ENCODE peak calls at places on chromosomes 13 and 19, in eight cellular contexts. L is stomach, Q is tibial nerve, U is HepG2, Z is suprapubic skin, G is ovary, A is SK-N-SH, K is upper lobe of left lung. N is an unnamed sample. For H3K27me3, the result is how much of the 10 kb centered on the place peaks cover.

GRCh38 chr13:106281426-106281825 is 254.0 kb downstream of the EFNB2 start:
- DNase-seq in U (no peak), G (no peak), K (no peak), Q (no peak), A (no peak), L (no peak), Z (no peak), N (no peak)

GRCh38 chr13:87680298-87680697 is 9.1 kb downstream of the SLITRK5 start:
- DNase-seq in Z (no peak), K (no peak), A (peak), Q (no peak), U (no peak), G (no peak), L (no peak), N (no peak)

GRCh38 chr19:43759515-43759914 is 4.8 kb upstream of the SMG9 start:
- DNase-seq in A (no peak), Z (no peak), U (peak), L (no peak), Q (no peak), K (no peak), G (no peak), N (no peak)

GRCh38 chr19:4816388-4817165 is 14.9 kb downstream of the TICAM1 start:
- DNase-seq in K (no peak), U (no peak), L (no peak), Z (no peak), Q (no peak), A (no peak), G (peak), N (no peak)

GRCh38 chr13:75137911-75138571 is 343.9 kb downstream of the TBC1D4 start:
- DNase-seq in G (no peak), U (no peak), Q (no peak), A (no peak), Z (no peak), L (no peak), K (no peak), N (no peak)

GRCh38 chr13:46962286-46962941 is 65.6 kb upstream of the HTR2A start:
- DNase-seq in Q (no peak), U (no peak), A (no peak), L (no peak), Z (no peak), K (no peak), G (no peak), N (no peak)

GRCh38 chr13:39766464-39767167 is 111.2 kb downstream of the COG6 start:
- DNase-seq in Z (no peak), A (no peak), K (no peak), L (no peak), U (no peak), G (no peak), Q (no peak), N (no peak)

GRCh38 chr13:64278493-64278892 is 2862.8 kb upstream of the PCDH20 start:
- DNase-seq in G (no peak), Q (no peak), A (no peak), U (no peak), L (no peak), K (no peak), Z (no peak), N (no peak)

GRCh38 chr13:27958928-27959539 is 10.1 kb downstream of the CDX2 start:
- DNase-seq in A (no peak), Z (no peak), G (no peak), L (no peak), Q (no peak), K (no peak), U (no peak), N (no peak)

GRCh38 chr13:86870388-86870966 is 800.7 kb upstream of the SLITRK5 start:
- DNase-seq in Z (no peak), K (no peak), U (peak), L (no peak), G (no peak), Q (no peak), A (peak), N (no peak)

GRCh38 chr19:19618384-19619051 is at the start of gene PBX4:
- DNase-seq in K (peak), A (peak), G (peak), L (peak), Q (peak), Z (peak), U (no peak), N (peak)

GRCh38 chr13:110316196-110316595 is 9.1 kb downstream of the COL4A2 start:
- DNase-seq in Q (no peak), K (no peak), G (no peak), U (no peak), L (no peak), Z (no peak), A (no peak), N (no peak)

GRCh38 chr13:42174344-42175162 is 97.4 kb upstream of the AKAP11 start:
- DNase-seq in U (no peak), K (no peak), L (no peak), G (no peak), A (no peak), Z (no peak), Q (no peak), N (no peak)

GRCh38 chr13:99200433-99201167 is at the start of gene UBAC2:
- DNase-seq in K (peak), G (peak), A (peak), U (peak), Z (peak), L (peak), Q (peak), N (peak)

GRCh38 chr19:17669419-17669818 is 18.7 kb downstream of the UNC13A start:
- DNase-seq in G (no peak), Q (no peak), L (no peak), U (no peak), A (no peak), Z (no peak), K (no peak), N (no peak)

GRCh38 chr13:27375686-27376326 is 48.6 kb upstream of the GTF3A start:
- DNase-seq in G (peak), L (peak), U (peak), Q (no peak), Z (no peak), K (peak), A (peak), N (peak)

GRCh38 chr19:17103177-17103576 is 27.6 kb downstream of the MYO9B start:
- DNase-seq in U (peak), Z (no peak), G (no peak), Q (no peak), A (peak), K (no peak), L (peak), N (peak)

GRCh38 chr19:16252459-16253205 is 54.9 kb downstream of the AP1M1 start:
- DNase-seq in K (peak), Z (no peak), G (no peak), U (no peak), L (no peak), Q (no peak), A (peak), N (peak)

GRCh38 chr19:44024900-44025216 is 321 bp upstream of the ZNF222 start:
- DNase-seq in L (no peak), K (no peak), G (no peak), Z (no peak), U (no peak), A (no peak), Q (no peak), N (no peak)

GRCh38 chr13:51262501-51263211 is 40.5 kb downstream of the FAM124A start:
- DNase-seq in K (no peak), L (no peak), U (peak), Q (no peak), Z (no peak), A (no peak), G (no peak), N (no peak)

GRCh38 chr13:98252931-98253470 is 75.9 kb upstream of the RNF113B start:
- DNase-seq in L (no peak), K (no peak), U (peak), G (no peak), Z (no peak), A (no peak), Q (no peak), N (no peak)

GRCh38 chr13:30735025-30735967 is at the start of gene ALOX5AP:
- DNase-seq in U (no peak), Q (no peak), Z (no peak), A (no peak), K (peak), G (no peak), L (peak), N (peak)

GRCh38 chr13:21852043-21852442 is 181.2 kb downstream of the FGF9 start:
- DNase-seq in A (no peak), G (no peak), U (no peak), L (no peak), K (no peak), Z (no peak), Q (no peak), N (no peak)

GRCh38 chr13:113591750-113592149 is 7.2 kb downstream of the TFDP1 start:
- DNase-seq in A (peak), Q (no peak), U (no peak), L (peak), Z (peak), K (no peak), G (peak), N (peak)

GRCh38 chr19:5128251-5128931 is 159.5 kb downstream of the KDM4B start:
- DNase-seq in A (peak), K (no peak), Z (no peak), U (no peak), Q (peak), G (peak), L (peak), N (no peak)

GRCh38 chr19:40754611-40755247 is 3.7 kb downstream of the SNRPA start:
- DNase-seq in A (no peak), Z (no peak), Q (no peak), K (peak), L (peak), G (no peak), U (peak), N (peak)

GRCh38 chr13:112893570-112894422 is 75.2 kb upstream of the MCF2L start:
- DNase-seq in Q (no peak), Z (no peak), A (peak), G (peak), K (peak), L (peak), U (peak), N (peak)

GRCh38 chr13:77810430-77810829 is 108.2 kb downstream of the EDNRB start:
- DNase-seq in U (no peak), Q (no peak), G (no peak), L (no peak), A (peak), K (no peak), Z (no peak), N (no peak)

GRCh38 chr13:41722684-41723083 is 238.2 kb downstream of the VWA8 start:
- DNase-seq in A (no peak), U (no peak), Q (no peak), G (no peak), L (no peak), Z (no peak), K (no peak), N (no peak)

GRCh38 chr13:36432106-36432544 is at the start of gene CCNA1:
- DNase-seq in G (peak), U (no peak), L (peak), K (peak), A (peak), Q (no peak), Z (peak), N (no peak)

GRCh38 chr13:98613591-98613990 is 36.7 kb upstream of the STK24 start:
- DNase-seq in U (no peak), Z (no peak), K (no peak), Q (no peak), A (no peak), G (no peak), L (no peak), N (no peak)

DNA sequence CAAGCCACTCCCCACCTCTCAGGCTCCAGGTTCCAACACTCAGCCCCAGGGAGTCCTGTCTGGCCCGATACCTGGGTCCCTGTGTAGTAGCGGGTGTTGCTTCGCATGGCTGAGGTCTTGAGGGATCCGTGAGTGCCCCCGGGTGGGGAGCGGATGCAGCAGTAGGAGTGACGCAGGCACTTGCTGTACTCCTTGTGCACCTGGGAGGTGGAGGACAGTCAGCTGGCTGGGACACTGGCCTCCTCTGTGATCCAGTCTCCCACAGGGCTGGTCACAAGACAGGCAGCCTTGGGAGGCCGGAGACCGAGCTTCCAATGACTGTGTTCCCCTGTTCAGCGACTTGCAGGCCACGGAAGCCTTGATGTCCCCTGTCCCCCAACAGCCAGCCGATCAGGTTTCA is 16.3 kb upstream of the ASF1B start:
- DNase-seq in Q (no peak), G (no peak), U (no peak), A (peak), Z (no peak), K (no peak), L (no peak), N (no peak)
- TF ChIP-seq EP300 in Q (no peak), G (no peak), U (no peak), A (no peak), Z (no peak), K (no peak), L (no peak), N (no peak)

DNA sequence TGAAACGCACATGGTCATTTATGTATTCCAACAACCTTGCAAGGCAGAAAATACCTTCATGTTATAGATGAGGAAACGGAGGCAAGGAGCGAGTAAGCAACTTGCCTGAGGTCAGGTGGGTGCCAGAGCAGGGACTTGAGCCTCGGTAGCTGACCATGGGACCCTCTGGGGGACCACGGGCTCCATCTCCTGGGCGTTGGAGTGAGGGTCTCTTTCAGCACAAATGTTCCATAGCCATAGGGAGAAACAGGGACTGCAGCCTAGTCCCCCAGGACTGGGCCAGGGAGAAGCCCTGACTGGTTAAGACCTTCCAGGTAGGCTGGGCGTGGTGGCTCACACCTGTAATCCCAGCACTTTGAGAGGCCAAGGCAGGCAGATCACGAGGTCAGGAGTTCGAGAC is 38.4 kb upstream of the ADGRE5 start:
- DNase-seq in U (no peak), Z (no peak), Q (no peak), K (no peak), A (no peak), G (no peak), L (no peak), N (no peak)
- H3K27me3 ChIP-seq in U (under half), Z (under half), Q (under half), K (under half), A (under half), G (under half), L (under half), N (under half)

DNA sequence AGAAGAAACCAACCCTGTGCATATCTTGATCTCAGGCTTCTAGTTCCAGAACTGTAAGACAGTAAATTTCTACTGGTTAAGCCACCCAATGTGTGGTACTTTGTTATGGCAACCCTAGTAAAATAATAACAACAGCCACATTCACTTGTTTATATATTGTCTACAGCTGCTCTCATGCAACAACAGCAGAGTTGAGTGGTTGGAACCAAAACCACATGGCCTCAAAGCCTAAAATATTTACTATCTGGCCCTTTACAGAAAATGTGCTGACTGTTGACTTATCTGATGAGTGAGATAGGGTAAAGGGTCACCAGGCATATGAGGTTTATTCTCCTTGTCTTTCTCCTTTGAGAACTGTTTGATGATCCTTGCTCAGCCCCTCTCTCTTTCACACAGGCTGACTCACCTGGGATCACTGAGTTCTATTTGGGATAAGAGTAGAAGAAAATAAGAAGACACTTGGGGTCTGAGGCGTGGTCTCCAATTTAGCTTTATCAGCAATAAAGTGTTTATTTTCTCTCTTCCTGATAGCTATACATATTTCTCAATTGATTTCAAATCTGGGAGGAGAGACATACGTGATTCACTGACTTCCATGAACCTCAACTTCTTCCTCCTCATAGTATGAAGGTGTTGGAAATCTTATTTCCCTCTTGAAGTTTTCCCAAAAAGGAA is 227.5 kb upstream of the STARD13 start:
- DNase-seq in G (no peak), K (no peak), Z (no peak), A (no peak), L (no peak), U (no peak), Q (no peak), N (no peak)
- TF ChIP-seq EP300 in G (no peak), K (no peak), Z (no peak), A (no peak), L (no peak), U (no peak), Q (no peak), N (no peak)

DNA sequence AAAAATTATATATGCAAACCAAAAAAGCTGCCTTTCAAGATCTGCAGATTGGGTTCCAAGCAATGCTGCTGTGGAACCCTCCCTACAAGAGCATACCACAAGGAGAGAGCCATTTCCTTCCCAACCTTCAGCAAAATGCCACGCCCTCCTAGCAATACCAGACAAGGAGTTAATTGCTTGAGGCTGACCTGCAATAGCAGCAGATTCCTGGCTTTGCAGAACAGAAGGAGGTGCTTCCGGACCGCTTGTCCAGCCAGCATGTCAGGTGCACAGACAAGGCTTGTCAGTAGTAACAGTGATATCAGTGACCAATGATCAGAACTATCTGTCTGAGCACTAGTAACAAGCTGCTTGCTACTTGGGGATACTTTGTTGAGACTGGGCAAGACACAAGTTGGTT is 301.6 kb downstream of the FGF14 start:
- DNase-seq in L (no peak), U (no peak), K (no peak), G (no peak), Z (no peak), A (no peak), Q (no peak), N (no peak)
- H3K27me3 ChIP-seq in L (under half), U (under half), K (under half), G (under half), Z (under half), A (under half), Q (under half), N (under half)

GRCh38 chr19:1045247-1045603 is 5.3 kb downstream of the ABCA7 start:
- DNase-seq in Q (no peak), K (no peak), Z (no peak), L (peak), A (peak), G (no peak), U (peak), N (peak)
- TF ChIP-seq EP300 in Q (no peak), K (no peak), Z (no peak), L (no peak), A (no peak), G (no peak), U (no peak), N (no peak)